ENCODE peak calls at places on chromosomes 12 and 14, in six cellular contexts. Q, M, H, O, Y and C are unnamed samples.
A peak's percentile ranks its signal among the peaks of the same experiment; 100 is the strongest.

GRCh38 chr14:77128414-77128891 is 13.1 kb downstream of the ZDHHC22 start:
- DNase-seq in O (no peak), M (no peak), Q (no peak), Y (no peak), H (no peak), C (peak; percentile 89)

GRCh38 chr12:65695077-65695865 is 129.0 kb upstream of the HMGA2 start:
- DNase-seq in Y (peak; percentile 73), O (no peak), Q (peak; percentile 72), M (no peak), H (no peak), C (peak; percentile 98)

GRCh38 chr12:47504775-47505446 is 200.9 kb downstream of the RPAP3 start:
- DNase-seq in Y (no peak), M (no peak), Q (peak; percentile 43), H (no peak), O (no peak), C (peak; percentile 42)

GRCh38 chr12:52347016-52347415 is 20.3 kb downstream of the KRT85 start:
- DNase-seq in Q (no peak), M (no peak), O (no peak), H (no peak), Y (peak; percentile 13), C (no peak)

GRCh38 chr14:91744068-91744480 is 12.2 kb upstream of the CATSPERB start:
- DNase-seq in H (no peak), O (no peak), Q (no peak), M (no peak), Y (no peak), C (no peak)

GRCh38 chr14:104591506-104592291 is 12.1 kb downstream of the C14orf180 start:
- DNase-seq in Q (no peak), O (no peak), H (no peak), M (no peak), Y (peak; percentile 44), C (no peak)

GRCh38 chr12:47527816-47528215 is 178.0 kb downstream of the RPAP3 start:
- DNase-seq in Y (no peak), Q (peak; percentile 19), O (no peak), M (no peak), H (no peak), C (no peak)

GRCh38 chr12:106871477-106871876 is 84.2 kb upstream of the TMEM263 start:
- DNase-seq in O (no peak), Y (no peak), M (no peak), Q (no peak), H (no peak), C (no peak)

GRCh38 chr14:105475916-105476845 is 1.6 kb downstream of the CRIP2 start:
- DNase-seq in Y (peak; percentile 80), Q (no peak), O (no peak), H (peak; percentile 67), M (no peak), C (peak; percentile 77)

GRCh38 chr12:44000309-44000952 is 164.6 kb downstream of the TMEM117 start:
- DNase-seq in H (no peak), Q (no peak), M (no peak), O (peak; percentile 67), Y (peak; percentile 34), C (peak; percentile 22)

GRCh38 chr12:100268835-100269564 is 2.0 kb downstream of the SCYL2 start:
- DNase-seq in O (no peak), M (no peak), Y (no peak), Q (no peak), H (no peak), C (peak; percentile 24)

GRCh38 chr12:51186465-51186864 is 13.5 kb upstream of the TFCP2 start:
- DNase-seq in Y (no peak), Q (no peak), H (no peak), M (no peak), O (no peak), C (no peak)

GRCh38 chr14:75995372-75996041 is 9.9 kb downstream of the IFT43 start:
- DNase-seq in H (no peak), Y (peak; percentile 88), Q (no peak), O (no peak), M (no peak), C (no peak)

GRCh38 chr12:1398673-1399072 is 195.7 kb downstream of the FBXL14 start:
- DNase-seq in H (no peak), Q (no peak), M (no peak), Y (no peak), O (no peak), C (no peak)

GRCh38 chr12:1034243-1034642 is 43.2 kb downstream of the ERC1 start:
- DNase-seq in H (no peak), Y (no peak), O (no peak), Q (no peak), M (no peak), C (no peak)

GRCh38 chr14:69260979-69261605 is 1.1 kb downstream of the GALNT16 start:
- DNase-seq in O (peak; percentile 73), H (no peak), Y (no peak), Q (no peak), M (no peak), C (peak; percentile 43)

GRCh38 chr12:66629138-66629880 is 49.6 kb downstream of the GRIP1 start:
- DNase-seq in Y (no peak), Q (no peak), O (no peak), H (no peak), M (no peak), C (peak; percentile 21)

GRCh38 chr14:51783765-51784164 is 76.6 kb upstream of the GNG2 start:
- DNase-seq in H (no peak), Y (no peak), Q (peak; percentile 23), O (no peak), M (no peak), C (no peak)

GRCh38 chr12:18261273-18261672 is at the start of gene PIK3C2G:
- DNase-seq in H (no peak), O (no peak), M (no peak), Q (no peak), Y (no peak), C (no peak)

GRCh38 chr14:24670594-24670993 is 36.6 kb upstream of the GZMB start:
- DNase-seq in M (no peak), Q (no peak), O (no peak), H (no peak), Y (no peak), C (no peak)

GRCh38 chr12:67940780-67941243 is 48.4 kb upstream of the IFNG-AS1 start:
- DNase-seq in O (no peak), Y (no peak), M (no peak), Q (no peak), H (no peak), C (peak; percentile 62)